ENCODE peak calls at places on chromosomes 2 and 18, in ten cellular contexts. Q, A, H, V, W, L, J, U, I and F are unnamed samples.

GRCh38 chr2:134260726-134261125 is 6.9 kb downstream of the MGAT5 start:
- DNase-seq in Q (no peak), A (peak), H (no peak), V (peak), W (peak), L (no peak), J (no peak), U (peak), I (no peak), F (no peak)

GRCh38 chr2:100257939-100258338 is 64.4 kb downstream of the LONRF2 start:
- DNase-seq in Q (no peak), A (no peak), H (no peak), V (no peak), W (peak), L (no peak), J (no peak), U (peak), I (no peak), F (no peak)

GRCh38 chr2:138086556-138086955 is 122.3 kb downstream of the HNMT start:
- DNase-seq in Q (no peak), A (peak), H (no peak), V (no peak), W (peak), L (no peak), J (no peak), U (peak), I (no peak), F (no peak)

GRCh38 chr2:96695602-96696001 is 44.3 kb downstream of the LMAN2L start:
- DNase-seq in Q (no peak), A (no peak), H (no peak), V (no peak), W (no peak), L (no peak), J (no peak), U (no peak), I (no peak), F (no peak)

GRCh38 chr18:58541137-58541788 is 87.6 kb downstream of the ALPK2 start:
- DNase-seq in Q (no peak), A (no peak), H (peak), V (no peak), W (peak), L (no peak), J (no peak), U (peak), I (peak), F (no peak)

GRCh38 chr2:74893332-74893731 is 59.4 kb downstream of the HK2 start:
- DNase-seq in Q (peak), A (peak), H (no peak), V (no peak), W (peak), L (no peak), J (no peak), U (peak), I (no peak), F (peak)

GRCh38 chr18:24362757-24363156 is 34.9 kb downstream of the OSBPL1A start:
- DNase-seq in Q (no peak), A (no peak), H (no peak), V (no peak), W (peak), L (no peak), J (no peak), U (no peak), I (no peak), F (no peak)

GRCh38 chr2:25324905-25325592 is 16.7 kb downstream of the DNMT3A start:
- DNase-seq in Q (no peak), A (no peak), H (no peak), V (no peak), W (peak), L (peak), J (no peak), U (peak), I (no peak), F (no peak)

GRCh38 chr2:215136669-215137328 is 1.6 kb downstream of the ABCA12 start:
- DNase-seq in Q (no peak), A (peak), H (no peak), V (no peak), W (peak), L (no peak), J (no peak), U (peak), I (peak), F (no peak)

GRCh38 chr2:171763602-171764001 is 76.3 kb downstream of the DYNC1I2 start:
- DNase-seq in Q (no peak), A (no peak), H (no peak), V (no peak), W (no peak), L (no peak), J (no peak), U (no peak), I (no peak), F (no peak)

GRCh38 chr2:74735544-74735943 is 81.5 kb downstream of the SEMA4F start:
- DNase-seq in Q (no peak), A (no peak), H (no peak), V (no peak), W (no peak), L (no peak), J (no peak), U (peak), I (peak), F (no peak)

GRCh38 chr2:7077660-7078278 is 160.6 kb downstream of the RNF144A start:
- DNase-seq in Q (no peak), A (no peak), H (no peak), V (peak), W (no peak), L (no peak), J (no peak), U (peak), I (no peak), F (no peak)

GRCh38 chr2:239049421-239050251 is 201.8 kb downstream of the TWIST2 start:
- DNase-seq in Q (no peak), A (no peak), H (no peak), V (no peak), W (peak), L (peak), J (peak), U (peak), I (no peak), F (no peak)

GRCh38 chr2:66899648-66900047 is 464.7 kb downstream of the MEIS1 start:
- DNase-seq in Q (no peak), A (no peak), H (no peak), V (no peak), W (peak), L (no peak), J (no peak), U (peak), I (no peak), F (no peak)

GRCh38 chr2:86301010-86301409 is 36.4 kb downstream of the REEP1 start:
- DNase-seq in Q (no peak), A (no peak), H (no peak), V (no peak), W (no peak), L (no peak), J (no peak), U (no peak), I (no peak), F (no peak)

GRCh38 chr2:57022496-57022895 is 838.7 kb downstream of the CCDC85A start:
- DNase-seq in Q (no peak), A (no peak), H (peak), V (no peak), W (no peak), L (no peak), J (no peak), U (peak), I (no peak), F (no peak)

GRCh38 chr2:226795281-226796011 is 4.2 kb downstream of the IRS1 start:
- DNase-seq in Q (no peak), A (peak), H (peak), V (peak), W (peak), L (peak), J (no peak), U (peak), I (peak), F (peak)
- H3K4me3 ChIP-seq in Q (peak), A (peak), H (no peak), V (peak), W (peak), L (peak), J (no peak), U (peak), I (no peak), F (peak)

DNA sequence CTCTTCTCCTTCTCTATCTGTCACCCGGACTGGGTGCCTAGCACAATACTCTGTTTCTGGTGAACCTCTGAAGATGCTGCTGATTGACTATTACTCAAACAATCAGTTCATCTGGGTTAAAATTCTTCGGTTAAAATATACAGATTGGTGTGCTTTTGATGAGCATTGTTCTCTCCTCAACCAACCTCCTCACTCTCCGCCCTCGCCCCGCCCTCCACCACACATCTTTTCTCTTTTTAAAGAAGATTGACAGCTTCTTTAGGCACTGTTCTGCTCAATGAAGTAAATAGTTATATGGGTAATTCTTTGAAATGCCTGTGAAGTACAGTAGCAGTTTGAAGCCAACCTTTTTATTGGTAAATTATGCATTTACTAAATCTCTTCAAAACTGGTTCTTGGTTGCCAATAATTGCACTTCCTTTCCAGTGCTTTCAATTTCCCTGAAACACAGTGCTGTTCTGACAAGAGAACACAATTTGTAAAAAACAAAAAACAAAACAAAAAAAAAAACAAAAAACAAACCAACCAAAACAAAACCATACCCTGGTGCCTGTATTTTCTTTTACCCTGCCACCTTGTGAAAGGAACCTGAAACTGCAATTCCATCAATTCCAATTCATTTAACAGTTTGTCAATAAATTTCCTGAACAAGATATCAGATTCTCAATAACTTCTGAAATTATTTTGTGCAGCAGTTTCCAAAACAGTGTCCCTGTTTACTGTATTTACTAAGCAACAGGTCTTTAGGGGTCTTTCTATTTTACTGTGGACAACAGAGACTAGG is 188.6 kb downstream of the LRP1B start:
- DNase-seq in Q (no peak), A (no peak), H (no peak), V (no peak), W (no peak), L (no peak), J (no peak), U (no peak), I (no peak), F (no peak)
- H3K4me3 ChIP-seq in Q (no peak), A (no peak), H (no peak), V (no peak), W (no peak), L (no peak), J (no peak), U (no peak), I (no peak), F (no peak)

GRCh38 chr2:176178271-176178806 is 10.1 kb upstream of the HOXD1 start:
- DNase-seq in Q (no peak), A (peak), H (peak), V (no peak), W (no peak), L (peak), J (peak), U (peak), I (no peak), F (no peak)

GRCh38 chr2:176175729-176176074 is 12.8 kb upstream of the HOXD1 start:
- DNase-seq in Q (no peak), A (no peak), H (peak), V (no peak), W (no peak), L (no peak), J (no peak), U (no peak), I (no peak), F (no peak)

GRCh38 chr2:176176233-176176632 is 12.2 kb upstream of the HOXD1 start:
- DNase-seq in Q (no peak), A (no peak), H (peak), V (no peak), W (no peak), L (no peak), J (no peak), U (no peak), I (no peak), F (no peak)

GRCh38 chr2:176178807-176179271 is 9.6 kb upstream of the HOXD1 start:
- DNase-seq in Q (no peak), A (peak), H (peak), V (no peak), W (no peak), L (no peak), J (no peak), U (no peak), I (no peak), F (no peak)

GRCh38 chr2:176177580-176178270 is 10.7 kb upstream of the HOXD1 start:
- DNase-seq in Q (no peak), A (peak), H (peak), V (no peak), W (no peak), L (peak), J (peak), U (peak), I (no peak), F (no peak)
- H3K4me3 ChIP-seq in Q (no peak), A (peak), H (peak), V (peak), W (no peak), L (peak), J (no peak), U (peak), I (no peak), F (peak)

DNA sequence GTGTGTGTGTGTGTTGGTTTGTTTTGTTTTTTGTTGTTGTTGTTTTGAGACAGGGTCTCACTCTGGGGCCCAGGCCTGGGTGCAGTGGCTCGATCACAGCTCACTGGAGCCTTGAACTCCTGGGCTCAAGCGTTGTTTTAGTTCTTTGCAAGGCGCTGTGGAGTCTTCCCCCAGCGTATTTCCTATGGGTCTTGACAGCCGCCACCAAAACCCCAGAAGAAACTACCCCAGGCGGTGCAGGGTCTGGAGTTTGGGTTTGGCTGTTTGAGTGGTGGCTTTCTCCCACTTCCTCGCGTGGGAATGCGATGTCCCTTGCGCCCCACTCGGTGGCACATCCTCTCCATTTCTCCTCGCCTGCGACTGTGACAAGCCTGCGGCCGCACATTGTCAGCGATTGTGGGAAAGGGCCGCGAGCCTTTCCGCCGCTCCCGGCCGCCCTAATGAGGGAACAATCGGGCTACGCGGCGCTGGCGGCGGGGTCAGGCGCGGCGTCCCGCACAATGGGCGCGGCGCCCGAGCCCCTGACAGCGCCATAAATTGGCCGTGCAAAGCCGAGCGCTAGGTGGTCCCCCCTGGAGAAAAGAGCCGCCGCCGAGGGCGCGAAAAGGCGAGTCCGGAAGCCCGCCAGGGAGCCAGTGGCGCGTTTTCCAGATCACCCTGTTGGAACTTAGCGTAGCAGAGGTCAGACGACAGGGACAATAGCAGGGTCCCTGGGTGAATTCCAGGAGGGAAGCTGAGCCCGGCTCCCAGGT is 194.9 kb upstream of the POU3F3 start:
- DNase-seq in Q (no peak), A (no peak), H (peak), V (peak), W (no peak), L (no peak), J (no peak), U (no peak), I (no peak), F (no peak)
- H3K4me3 ChIP-seq in Q (no peak), A (no peak), H (peak), V (peak), W (no peak), L (no peak), J (no peak), U (no peak), I (no peak), F (no peak)